ENCODE peak calls at places on chromosomes 1 and 21, in seven cellular contexts. R is kidney, X is A549, B is Peyer's patch, Q is right atrium auricular region, T is gastrocnemius medialis, D is left lung. P is an unnamed sample.

GRCh38 chr1:46517010-46517600 is 27.5 kb downstream of the DMBX1 start:
- DNase-seq in R (peak; percentile 91), X (peak; percentile 34), B (no peak), Q (no peak), T (no peak), D (peak; percentile 88), P (peak; percentile 88)

GRCh38 chr1:151523331-151523730 is 12.1 kb downstream of the CGN start:
- DNase-seq in R (no peak), X (no peak), B (no peak), Q (no peak), T (no peak), D (no peak), P (no peak)

GRCh38 chr1:178310685-178311105 is 186.1 kb downstream of the CLEC20A start:
- DNase-seq in R (no peak), X (peak; percentile 76), B (no peak), Q (no peak), T (peak; percentile 23), D (no peak), P (no peak)

GRCh38 chr1:77282866-77283539 is 1.2 kb downstream of the AK5 start:
- DNase-seq in R (no peak), X (no peak), B (no peak), Q (no peak), T (no peak), D (no peak), P (no peak)

GRCh38 chr1:205339197-205339702 is 17.5 kb downstream of the KLHDC8A start:
- DNase-seq in R (peak; percentile 38), X (no peak), B (no peak), Q (no peak), T (no peak), D (no peak), P (no peak)

GRCh38 chr1:41649445-41650175 is 165.1 kb upstream of the EDN2 start:
- DNase-seq in R (no peak), X (no peak), B (no peak), Q (no peak), T (no peak), D (no peak), P (no peak)

GRCh38 chr1:227883641-227884301 is 64.0 kb downstream of the WNT9A start:
- DNase-seq in R (peak; percentile 49), X (no peak), B (no peak), Q (peak; percentile 55), T (no peak), D (no peak), P (peak; percentile 31)

GRCh38 chr1:221692643-221693042 is 49.2 kb downstream of the DUSP10 start:
- DNase-seq in R (no peak), X (no peak), B (no peak), Q (no peak), T (no peak), D (no peak), P (no peak)

GRCh38 chr1:244239261-244239770 is 188.2 kb downstream of the ZBTB18 start:
- DNase-seq in R (no peak), X (no peak), B (no peak), Q (no peak), T (no peak), D (no peak), P (no peak)

GRCh38 chr1:218384576-218384975 is 39.4 kb downstream of the TGFB2 start:
- DNase-seq in R (no peak), X (peak; percentile 44), B (no peak), Q (no peak), T (no peak), D (no peak), P (no peak)

GRCh38 chr1:172818841-172819527 is 160.1 kb downstream of the FASLG start:
- DNase-seq in R (no peak), X (no peak), B (peak; percentile 88), Q (no peak), T (no peak), D (no peak), P (no peak)

GRCh38 chr1:177334856-177335255 is 164.1 kb downstream of the BRINP2 start:
- DNase-seq in R (no peak), X (no peak), B (no peak), Q (no peak), T (no peak), D (no peak), P (no peak)

GRCh38 chr1:119275145-119275929 is 93.2 kb upstream of the HAO2 start:
- DNase-seq in R (no peak), X (peak; percentile 55), B (no peak), Q (peak; percentile 65), T (peak; percentile 19), D (no peak), P (no peak)

GRCh38 chr1:6572653-6573383 is 7.0 kb upstream of the ZBTB48 start:
- DNase-seq in R (no peak), X (no peak), B (no peak), Q (no peak), T (no peak), D (no peak), P (no peak)

GRCh38 chr1:231636157-231636556 is 9.6 kb downstream of the DISC1 start:
- DNase-seq in R (no peak), X (peak; percentile 31), B (no peak), Q (no peak), T (peak; percentile 36), D (no peak), P (no peak)

GRCh38 chr1:27527857-27528700 is 38.1 kb upstream of the WASF2 start:
- DNase-seq in R (peak; percentile 90), X (no peak), B (peak; percentile 51), Q (no peak), T (no peak), D (peak; percentile 78), P (peak; percentile 83)

GRCh38 chr1:59484090-59484489 is 187.2 kb downstream of the FGGY start:
- DNase-seq in R (no peak), X (peak; percentile 23), B (no peak), Q (no peak), T (no peak), D (no peak), P (no peak)

GRCh38 chr1:96515925-96516324 is 205.7 kb upstream of the PTBP2 start:
- DNase-seq in R (no peak), X (no peak), B (no peak), Q (no peak), T (no peak), D (no peak), P (no peak)

GRCh38 chr1:10211805-10212405 is 1.5 kb downstream of the KIF1B start:
- DNase-seq in R (no peak), X (peak; percentile 23), B (no peak), Q (no peak), T (peak; percentile 84), D (no peak), P (no peak)

GRCh38 chr21:34018185-34018584 is 55.2 kb upstream of the MRPS6 start:
- DNase-seq in R (no peak), X (no peak), B (no peak), Q (no peak), T (no peak), D (no peak), P (no peak)

GRCh38 chr1:205456868-205457724 is 1.3 kb upstream of the BLACAT1 start:
- DNase-seq in R (no peak), X (no peak), B (no peak), Q (no peak), T (no peak), D (no peak), P (no peak)

GRCh38 chr1:71179997-71180396 is 99.2 kb upstream of the ZRANB2 start:
- DNase-seq in R (no peak), X (no peak), B (no peak), Q (no peak), T (no peak), D (no peak), P (no peak)

GRCh38 chr1:239389703-239390102 is 3.3 kb downstream of the CHRM3 start:
- DNase-seq in R (no peak), X (no peak), B (no peak), Q (no peak), T (no peak), D (no peak), P (no peak)
- H3K4me3 ChIP-seq in R (no peak overlapping the region), X (no peak overlapping the region), B (no peak overlapping the region), Q (no peak overlapping the region), T (no peak overlapping the region), D (no peak overlapping the region), P (no peak overlapping the region)

GRCh38 chr1:67120855-67121619 is 13.7 kb downstream of the C1orf141 start:
- DNase-seq in R (no peak), X (no peak), B (no peak), Q (no peak), T (no peak), D (no peak), P (no peak)

GRCh38 chr1:67130673-67131072 is 4.1 kb downstream of the C1orf141 start:
- DNase-seq in R (no peak), X (no peak), B (no peak), Q (no peak), T (no peak), D (no peak), P (no peak)

GRCh38 chr1:67124455-67124854 is 10.3 kb downstream of the C1orf141 start:
- DNase-seq in R (no peak), X (no peak), B (no peak), Q (no peak), T (no peak), D (no peak), P (no peak)

GRCh38 chr1:67126974-67127373 is 7.8 kb downstream of the C1orf141 start:
- DNase-seq in R (no peak), X (no peak), B (no peak), Q (no peak), T (no peak), D (no peak), P (no peak)

GRCh38 chr1:67126111-67126746 is 8.5 kb downstream of the C1orf141 start:
- DNase-seq in R (no peak), X (no peak), B (no peak), Q (no peak), T (no peak), D (no peak), P (no peak)
- TF ChIP-seq CTCF in R (no peak), X (no peak), B (no peak), Q (no peak), T (no peak), D (no peak), P (no peak)

DNA sequence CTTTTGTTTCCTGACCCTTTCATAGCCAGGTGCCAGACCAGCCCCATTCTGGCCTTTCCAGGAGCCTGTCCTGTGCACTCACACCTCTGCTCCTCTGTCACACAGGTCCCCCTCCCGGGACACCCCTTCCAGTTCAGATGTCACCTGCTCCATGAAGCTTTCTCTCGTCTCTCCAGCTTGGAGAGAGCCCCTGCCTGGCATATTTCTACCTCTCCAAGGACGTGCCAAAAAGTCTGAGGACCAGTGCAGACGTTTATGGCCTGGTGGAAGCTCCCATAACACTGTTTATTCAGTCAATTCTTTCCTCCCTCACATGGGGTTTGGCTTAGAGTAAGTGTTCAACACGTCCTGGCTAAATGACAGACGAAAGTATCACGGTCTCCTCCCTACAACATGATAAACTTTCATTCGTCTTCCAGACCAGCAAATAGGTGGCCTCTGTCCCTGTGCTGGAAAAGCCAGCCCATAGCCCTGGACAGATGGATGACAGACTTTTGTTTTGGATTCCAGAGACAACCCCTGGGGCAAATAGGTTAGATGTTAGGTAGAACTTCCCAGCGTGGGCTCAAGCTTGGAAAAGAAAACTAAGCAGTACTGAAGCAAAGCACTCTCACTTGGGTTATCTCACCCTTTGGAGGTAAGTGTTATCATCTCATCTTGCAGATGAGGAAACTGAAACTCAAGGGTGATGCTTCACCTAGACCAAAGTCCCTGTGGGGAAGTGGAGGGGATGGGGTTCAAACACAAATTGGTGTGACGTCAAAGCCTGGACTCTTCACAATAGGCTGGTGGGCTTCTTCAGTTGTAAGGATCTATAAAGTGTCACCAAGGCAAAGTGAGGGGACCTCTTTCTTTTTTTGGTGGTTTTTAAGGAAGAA is 52.9 kb upstream of the ECE1 start:
- DNase-seq in R (no peak), X (no peak), B (no peak), Q (no peak), T (no peak), D (no peak), P (no peak)
- H3K4me1 ChIP-seq in R (peaks cover 61% of the 10 kb centered on the region), X (peaks cover 59% of the 10 kb centered on the region), B (peaks cover 7% of the 10 kb centered on the region), Q (no peaks in the 10 kb centered on the region), T (peaks cover 19% of the 10 kb centered on the region), D (peaks cover 14% of the 10 kb centered on the region), P (peaks cover 64% of the 10 kb centered on the region)

GRCh38 chr1:110259770-110260169 is 49.7 kb downstream of the KCNC4 start:
- DNase-seq in R (no peak), X (no peak), B (no peak), Q (no peak), T (no peak), D (no peak), P (no peak)
- H3K4me3 ChIP-seq in R (no peak overlapping the region), X (no peak overlapping the region), B (no peak overlapping the region), Q (no peak overlapping the region), T (no peak overlapping the region), D (no peak overlapping the region), P (no peak overlapping the region)

P was measured in lower lobe of right lung.